ENCODE peak calls at places on chromosomes 12 and 14, in nine cellular contexts. V is CD8-positive, alpha-beta memory T cell; Q is left kidney; X is CD8-positive, alpha-beta T cell; P is HepG2; I is stimulated activated CD4-positive, alpha-beta T cell treated with anti-CD3 and anti-CD28 coated beads, Interleukin-1b, Interleukin-23, amount 100 ng/mL, for 1 hour; O is activated naive CD8-positive, alpha-beta T cell treated with anti-CD3 and anti-CD28 coated beads for 36 hours; W is Karpas-422; N is ascending aorta. A is an unnamed sample.
A peak's percentile ranks its signal among the peaks of the same experiment; 100 is the strongest.

GRCh38 chr14:51395361-51395849 is 155.4 kb downstream of the TMX1 start:
- DNase-seq in O (no peak), N (no peak), X (no peak), V (no peak), Q (peak; percentile 26), W (no peak), P (no peak), I (no peak), A (peak; percentile 68)

GRCh38 chr14:62301911-62302310 is 539.7 kb downstream of the SNAPC1 start:
- DNase-seq in V (no peak), X (no peak), P (no peak), N (no peak), W (no peak), Q (no peak), I (no peak), O (no peak), A (peak; percentile 68)

GRCh38 chr12:6345319-6346071 is 3.6 kb upstream of the TNFRSF1A start:
- DNase-seq in X (no peak), W (no peak), Q (no peak), N (peak; percentile 81), V (no peak), I (no peak), P (peak; percentile 84), O (peak; percentile 53), A (peak; percentile 94)

GRCh38 chr12:107492393-107493134 is 193.0 kb upstream of the PWP1 start:
- DNase-seq in V (no peak), W (no peak), Q (peak; percentile 49), O (no peak), P (peak; percentile 40), N (no peak), X (no peak), I (no peak), A (no peak)

GRCh38 chr14:70094631-70095030 is 94.1 kb downstream of the SLC8A3 start:
- DNase-seq in W (no peak), X (no peak), P (no peak), I (no peak), V (no peak), Q (peak; percentile 7), O (no peak), N (no peak), A (no peak)

GRCh38 chr14:33957299-33957698 is 6.4 kb upstream of the EGLN3 start:
- DNase-seq in N (no peak), I (no peak), X (no peak), Q (no peak), P (no peak), O (no peak), W (no peak), V (no peak), A (no peak)

GRCh38 chr12:56101045-56101444 is 3.3 kb upstream of the PA2G4 start:
- DNase-seq in P (no peak), I (no peak), N (no peak), O (no peak), V (no peak), Q (no peak), X (no peak), W (no peak), A (no peak)

GRCh38 chr12:79378496-79378895 is 312.3 kb downstream of the PAWR start:
- DNase-seq in P (no peak), O (no peak), N (no peak), X (no peak), W (no peak), I (no peak), V (no peak), Q (no peak), A (no peak)

GRCh38 chr12:111685322-111685810 is 390 bp downstream of the BRAP start:
- DNase-seq in Q (no peak), P (peak; percentile 12), I (peak; percentile 2), N (no peak), O (no peak), X (no peak), W (peak; percentile 46), V (no peak), A (no peak)

GRCh38 chr14:79378020-79378419 is 833.3 kb downstream of the DIO2 start:
- DNase-seq in V (no peak), Q (no peak), X (no peak), N (no peak), I (no peak), P (no peak), O (no peak), W (no peak), A (no peak)

GRCh38 chr14:50335989-50336391 is 23.9 kb downstream of the DMAC2L start:
- DNase-seq in V (no peak), P (no peak), I (no peak), N (no peak), X (no peak), O (no peak), Q (peak; percentile 87), W (no peak), A (no peak)

GRCh38 chr14:96083667-96084320 is 44.6 kb downstream of the C14orf132 start:
- DNase-seq in W (no peak), I (no peak), N (no peak), O (no peak), P (no peak), Q (no peak), X (no peak), V (no peak), A (peak; percentile 24)

GRCh38 chr12:20459920-20460319 is 91.6 kb downstream of the PDE3A start:
- DNase-seq in P (no peak), O (no peak), V (no peak), N (no peak), I (no peak), Q (no peak), W (no peak), X (no peak), A (no peak)

GRCh38 chr14:43687866-43688265 is 819.2 kb downstream of the FSCB start:
- DNase-seq in I (no peak), P (no peak), X (no peak), O (no peak), W (no peak), V (no peak), Q (no peak), N (no peak), A (peak; percentile 57)

GRCh38 chr14:98187302-98187701 is 1084.7 kb downstream of the BCL11B start:
- DNase-seq in V (no peak), W (no peak), O (no peak), I (no peak), X (no peak), N (no peak), Q (no peak), P (no peak), A (no peak)

GRCh38 chr12:65951697-65952096 is 127.4 kb downstream of the HMGA2 start:
- DNase-seq in V (no peak), X (no peak), N (no peak), I (no peak), W (no peak), O (no peak), P (no peak), Q (no peak), A (no peak)

GRCh38 chr12:77060136-77060882 is 5.1 kb downstream of the E2F7 start:
- DNase-seq in Q (no peak), V (no peak), P (no peak), X (no peak), N (no peak), I (no peak), W (peak; percentile 74), O (no peak), A (no peak)

GRCh38 chr12:69509308-69509736 is 39.1 kb downstream of the FRS2 start:
- DNase-seq in X (no peak), O (no peak), P (no peak), N (no peak), V (no peak), I (no peak), W (no peak), Q (no peak), A (peak; percentile 39)

GRCh38 chr12:12592930-12593329 is 18.7 kb upstream of the CREBL2 start:
- DNase-seq in I (no peak), W (no peak), O (no peak), Q (no peak), P (peak; percentile 56), V (no peak), X (no peak), N (no peak), A (peak; percentile 76)

GRCh38 chr12:46518729-46519128 is 146.2 kb upstream of the SLC38A2 start:
- DNase-seq in X (no peak), P (peak; percentile 16), W (no peak), I (no peak), Q (no peak), V (no peak), N (no peak), O (no peak), A (no peak)

GRCh38 chr14:56891226-56891625 is 80.9 kb upstream of the OTX2 start:
- DNase-seq in V (no peak), X (no peak), I (no peak), N (no peak), Q (no peak), W (no peak), P (no peak), O (no peak), A (no peak)

GRCh38 chr12:109779382-109779781 is 53.8 kb downstream of the TRPV4 start:
- DNase-seq in N (no peak), P (peak; percentile 47), I (no peak), X (no peak), O (no peak), Q (no peak), W (peak; percentile 58), V (no peak), A (peak; percentile 40)

GRCh38 chr14:33432407-33433023 is 493.8 kb downstream of the NPAS3 start:
- DNase-seq in X (no peak), I (no peak), N (no peak), V (no peak), W (peak; percentile 81), O (no peak), P (peak; percentile 42), Q (peak; percentile 58), A (no peak)

GRCh38 chr12:15322164-15323054 is at the start of gene PTPRO:
- DNase-seq in Q (peak; percentile 81), X (no peak), V (no peak), P (no peak), N (no peak), W (no peak), I (no peak), O (peak; percentile 15), A (peak; percentile 14)

GRCh38 chr12:23209793-23210192 is 584.8 kb downstream of the ETNK1 start:
- DNase-seq in X (no peak), V (no peak), P (no peak), W (no peak), Q (no peak), I (no peak), N (no peak), O (no peak), A (no peak)

GRCh38 chr12:124306686-124307555 is 12.0 kb downstream of the RFLNA start:
- DNase-seq in P (no peak), O (no peak), N (no peak), W (no peak), I (no peak), X (no peak), V (no peak), Q (no peak), A (no peak)

GRCh38 chr14:103349982-103350381 is 15.9 kb downstream of the EIF5 start:
- DNase-seq in I (no peak), V (no peak), W (no peak), N (no peak), X (no peak), O (no peak), P (no peak), Q (no peak), A (no peak)

GRCh38 chr12:1838223-1838993 is 18.0 kb downstream of the LRTM2 start:
- DNase-seq in V (no peak), Q (peak; percentile 52), P (no peak), X (no peak), N (no peak), W (no peak), I (no peak), O (no peak), A (no peak)

GRCh38 chr12:76519538-76519937 is 40.0 kb downstream of the OSBPL8 start:
- DNase-seq in O (peak; percentile 10), V (no peak), I (no peak), P (no peak), W (no peak), Q (no peak), N (no peak), X (no peak), A (peak; percentile 92)

GRCh38 chr14:102937331-102938175 is 15.1 kb downstream of the AMN start:
- DNase-seq in X (no peak), N (no peak), V (no peak), O (no peak), Q (no peak), I (no peak), P (no peak), W (no peak), A (no peak)

GRCh38 chr14:38808734-38809455 is 294.1 kb downstream of the SEC23A start:
- DNase-seq in X (no peak), N (no peak), P (peak; percentile 21), W (peak; percentile 78), O (no peak), V (no peak), I (no peak), Q (no peak), A (peak; percentile 6)